ENCODE peak calls at places on chromosome 22, in four cellular contexts. H, K, T and Z are unnamed samples.

GRCh38 chr22:50733521-50734342 is 4.3 kb upstream of the ACR start:
- DNase-seq in H (no peak), K (no peak), T (no peak), Z (peak; percentile 59)

GRCh38 chr22:50622723-50623327 is 5.1 kb downstream of the ARSA start:
- DNase-seq in H (no peak), K (peak; percentile 5), T (peak; percentile 68), Z (no peak)

GRCh38 chr22:32545801-32546200 is 71.2 kb downstream of the FBXO7 start:
- DNase-seq in H (no peak), K (no peak), T (peak; percentile 69), Z (peak; percentile 45)

GRCh38 chr22:44245867-44246266 is 65.1 kb downstream of the PARVG start:
- DNase-seq in H (no peak), K (no peak), T (no peak), Z (no peak)

GRCh38 chr22:42955842-42956241 is 59.1 kb downstream of the PACSIN2 start:
- DNase-seq in H (no peak), K (no peak), T (no peak), Z (no peak)

GRCh38 chr22:37678372-37678771 is 2.9 kb downstream of the LGALS1 start:
- DNase-seq in H (no peak), K (no peak), T (no peak), Z (no peak)

GRCh38 chr22:41910599-41911291 is 4.1 kb downstream of the SHISA8 start:
- DNase-seq in H (no peak), K (no peak), T (no peak), Z (no peak)

GRCh38 chr22:46574993-46575914 is 37.8 kb upstream of the CELSR1 start:
- DNase-seq in H (no peak), K (no peak), T (peak; percentile 84), Z (no peak)

GRCh38 chr22:38468761-38469305 is 937 bp downstream of the KDELR3 start:
- DNase-seq in H (no peak), K (no peak), T (no peak), Z (no peak)

GRCh38 chr22:37183432-37184379 is 4.3 kb downstream of the C1QTNF6 start:
- DNase-seq in H (no peak), K (no peak), T (no peak), Z (no peak)

GRCh38 chr22:38733329-38734202 is 22.2 kb downstream of the SUN2 start:
- DNase-seq in H (no peak), K (peak; percentile 59), T (peak; percentile 16), Z (peak; percentile 55)

GRCh38 chr22:46087816-46088277 is 62.5 kb upstream of the PPARA start:
- DNase-seq in H (no peak), K (peak; percentile 73), T (no peak), Z (peak; percentile 86)

GRCh38 chr22:38937541-38937940 is 19.9 kb upstream of the APOBEC3A start:
- DNase-seq in H (no peak), K (no peak), T (no peak), Z (no peak)

GRCh38 chr22:22884010-22884887 is 3.4 kb upstream of the IGLL5 start:
- DNase-seq in H (no peak), K (peak; percentile 58), T (peak; percentile 42), Z (peak; percentile 45)

GRCh38 chr22:44292007-44292370 is 20.8 kb downstream of the SHISAL1 start:
- DNase-seq in H (no peak), K (no peak), T (no peak), Z (no peak)

GRCh38 chr22:37304595-37305343 is 22.5 kb downstream of the CYTH4 start:
- DNase-seq in H (no peak), K (peak; percentile 51), T (peak; percentile 22), Z (peak; percentile 69)

GRCh38 chr22:49991907-49992533 is 20.5 kb downstream of the IL17REL start:
- DNase-seq in H (no peak), K (no peak), T (no peak), Z (no peak)

GRCh38 chr22:37675930-37676571 is 615 bp downstream of the LGALS1 start:
- DNase-seq in H (no peak), K (no peak), T (no peak), Z (no peak)

GRCh38 chr22:26975381-26975780 is 318.0 kb downstream of the MIAT start:
- DNase-seq in H (no peak), K (no peak), T (no peak), Z (no peak)

GRCh38 chr22:50303848-50304527 is 3.5 kb downstream of the PLXNB2 start:
- DNase-seq in H (no peak), K (peak; percentile 41), T (peak; percentile 23), Z (no peak)

GRCh38 chr22:44592466-44593180 is 94.6 kb upstream of the RTL6 start:
- DNase-seq in H (no peak), K (no peak), T (no peak), Z (no peak)

GRCh38 chr22:43126506-43127165 is 16.1 kb downstream of the BIK start:
- DNase-seq in H (no peak), K (peak; percentile 62), T (peak; percentile 65), Z (peak; percentile 85)

GRCh38 chr22:44354288-44354687 is 41.5 kb upstream of the SHISAL1 start:
- DNase-seq in H (no peak), K (no peak), T (no peak), Z (no peak)

GRCh38 chr22:50490531-50491308 is 4.1 kb downstream of the MIOX start:
- DNase-seq in H (no peak), K (no peak), T (no peak), Z (no peak)

GRCh38 chr22:50444663-50445062 is 30.2 kb downstream of the SBF1 start:
- DNase-seq in H (no peak), K (no peak), T (no peak), Z (peak; percentile 78)

GRCh38 chr22:50732681-50733080 is 5.3 kb upstream of the ACR start:
- DNase-seq in H (no peak), K (no peak), T (no peak), Z (no peak)

GRCh38 chr22:50329236-50329635 is 2.4 kb upstream of the DENND6B start:
- DNase-seq in H (no peak), K (no peak), T (no peak), Z (peak; percentile 65)

GRCh38 chr22:42430486-42431125 is 1.6 kb downstream of the NFAM1 start:
- DNase-seq in H (no peak), K (no peak), T (no peak), Z (no peak)

GRCh38 chr22:50542416-50542927 is 3.2 kb upstream of the KLHDC7B start:
- DNase-seq in H (peak; percentile 93), K (no peak), T (no peak), Z (no peak)

GRCh38 chr22:43976861-43977795 is 21.9 kb downstream of the SAMM50 start:
- DNase-seq in H (no peak), K (no peak), T (no peak), Z (no peak)

GRCh38 chr22:49807780-49808708 is 19.6 kb downstream of the BRD1 start:
- DNase-seq in H (no peak), K (peak; percentile 45), T (no peak), Z (no peak)

GRCh38 chr22:44382461-44383038 is 69.8 kb upstream of the SHISAL1 start:
- DNase-seq in H (no peak), K (no peak), T (peak; percentile 3), Z (no peak)

GRCh38 chr22:19545935-19546207 is 21.7 kb upstream of the CLDN5 start:
- DNase-seq in H (no peak), K (no peak), T (no peak), Z (no peak)

GRCh38 chr22:35330258-35330861 is 30.7 kb downstream of the TOM1 start:
- DNase-seq in H (no peak), K (no peak), T (no peak), Z (peak; percentile 86)

GRCh38 chr22:44595841-44596341 is 97.9 kb upstream of the RTL6 start:
- DNase-seq in H (no peak), K (no peak), T (no peak), Z (peak; percentile 42)

GRCh38 chr22:20298803-20299735 is 20.8 kb downstream of the DGCR6L start:
- DNase-seq in H (no peak), K (peak; percentile 100), T (peak; percentile 20), Z (peak; percentile 67)

GRCh38 chr22:50010676-50011446 is 1.7 kb downstream of the IL17REL start:
- DNase-seq in H (no peak), K (peak; percentile 65), T (no peak), Z (no peak)

GRCh38 chr22:31442768-31443489 is 43.5 kb downstream of the DRG1 start:
- DNase-seq in H (no peak), K (no peak), T (no peak), Z (no peak)
- TF ChIP-seq BHLHE40 in H (no peak), K (no peak), T (no peak), Z (no peak)

GRCh38 chr22:17998913-17999312 is 25.4 kb downstream of the MICAL3 start:
- DNase-seq in H (no peak), K (no peak), T (no peak), Z (no peak)

GRCh38 chr22:17999851-18000250 is 24.5 kb downstream of the MICAL3 start:
- DNase-seq in H (no peak), K (no peak), T (no peak), Z (no peak)

GRCh38 chr22:18000441-18001039 is 23.8 kb downstream of the MICAL3 start:
- DNase-seq in H (no peak), K (no peak), T (no peak), Z (no peak)

GRCh38 chr22:17997456-17997855 is 26.9 kb downstream of the MICAL3 start:
- DNase-seq in H (no peak), K (no peak), T (no peak), Z (no peak)

GRCh38 chr22:18001040-18001893 is 23.1 kb downstream of the MICAL3 start:
- DNase-seq in H (peak; percentile 75), K (peak; percentile 100), T (peak; percentile 97), Z (peak; percentile 99)
- H2AFZ ChIP-seq in H (peak overlapping the region; percentile 97), K (peak overlapping the region; percentile 100), T (peak overlapping the region; percentile 92), Z (peak overlapping the region; percentile 100)

GRCh38 chr22:24584871-24585411 is 7.9 kb downstream of the LRRC75B start:
- DNase-seq in H (no peak), K (no peak), T (no peak), Z (no peak)

GRCh38 chr22:24580276-24580675 is 12.6 kb downstream of the LRRC75B start:
- DNase-seq in H (no peak), K (no peak), T (no peak), Z (peak; percentile 93)

GRCh38 chr22:24583221-24583971 is 9.5 kb downstream of the LRRC75B start:
- DNase-seq in H (no peak), K (no peak), T (peak; percentile 76), Z (peak; percentile 15)

GRCh38 chr22:24583972-24584790 is 8.7 kb downstream of the LRRC75B start:
- DNase-seq in H (no peak), K (no peak), T (no peak), Z (no peak)

DNA sequence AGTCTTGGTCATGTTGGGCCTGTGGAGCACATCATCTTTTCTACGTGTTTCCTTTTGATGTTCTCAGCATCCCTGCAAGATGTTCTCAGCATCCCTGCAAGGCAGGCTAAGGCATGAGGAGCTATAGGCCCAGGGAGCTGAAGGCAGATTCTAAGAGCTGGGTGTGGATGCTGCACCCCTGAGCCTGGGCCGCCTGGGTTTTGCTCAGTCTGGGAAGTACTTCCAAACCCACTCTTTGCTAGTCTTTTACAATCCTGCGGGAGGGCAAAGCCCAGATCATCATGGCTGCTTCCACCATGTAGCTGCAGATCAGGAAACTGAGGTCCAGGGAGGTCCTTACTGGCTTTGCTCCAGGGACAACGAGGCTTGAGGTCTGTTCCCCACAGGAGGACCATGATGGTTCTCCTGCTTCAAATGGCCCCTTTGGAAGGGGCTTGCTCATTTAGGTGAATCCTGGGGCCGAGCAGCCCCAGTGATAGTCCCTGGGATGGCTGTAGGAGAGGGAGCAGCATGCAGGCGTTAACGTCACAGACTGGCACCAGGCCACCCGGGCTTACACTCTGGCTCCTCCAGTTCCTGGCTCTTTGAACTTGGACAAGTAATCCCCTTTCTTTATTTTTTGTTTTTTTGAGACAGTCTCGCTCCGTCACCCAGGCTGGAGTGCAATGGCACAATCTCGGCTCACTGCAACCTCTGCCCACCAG is 10.6 kb downstream of the LRRC75B start:
- DNase-seq in H (no peak), K (no peak), T (no peak), Z (no peak)
- TF ChIP-seq BHLHE40 in H (no peak), K (no peak), T (no peak), Z (no peak)

GRCh38 chr22:29787371-29787980 is 20.3 kb downstream of the UQCR10 start:
- DNase-seq in H (no peak), K (no peak), T (peak; percentile 59), Z (no peak)
- H2AFZ ChIP-seq in H (no peak overlapping the region), K (no peak overlapping the region), T (no peak overlapping the region), Z (no peak overlapping the region)